ENCODE peak calls at places on chromosomes 13 and 19, in four cellular contexts. L, C, X and N are unnamed samples.

GRCh38 chr19:57830071-57830602 is at the start of gene ZNF587B:
- DNase-seq in L (peak), C (peak), X (peak), N (no peak)

GRCh38 chr13:99347911-99348451 is 40.8 kb upstream of the GPR183 start:
- DNase-seq in L (no peak), C (no peak), X (no peak), N (peak)

GRCh38 chr13:113558461-113558860 is 26.1 kb upstream of the TFDP1 start:
- DNase-seq in L (no peak), C (no peak), X (no peak), N (no peak)

GRCh38 chr19:28469544-28469943 is 743.4 kb downstream of the UQCRFS1 start:
- DNase-seq in L (no peak), C (no peak), X (no peak), N (no peak)

GRCh38 chr19:33700408-33700757 is 78.6 kb downstream of the CHST8 start:
- DNase-seq in L (no peak), C (no peak), X (no peak), N (no peak)

GRCh38 chr19:51187395-51188226 is 37.3 kb upstream of the CD33 start:
- DNase-seq in L (no peak), C (no peak), X (no peak), N (no peak)

GRCh38 chr13:27183561-27184147 is 12.0 kb upstream of the USP12 start:
- DNase-seq in L (no peak), C (no peak), X (no peak), N (no peak)

GRCh38 chr13:33235564-33235963 is 50.0 kb downstream of the STARD13 start:
- DNase-seq in L (no peak), C (no peak), X (no peak), N (no peak)

GRCh38 chr13:97298816-97299215 is 76.7 kb downstream of the MBNL2 start:
- DNase-seq in L (no peak), C (no peak), X (no peak), N (no peak)

GRCh38 chr19:35718345-35719041 is 690 bp downstream of the KMT2B start:
- DNase-seq in L (peak), C (peak), X (no peak), N (no peak)

GRCh38 chr13:109427148-109427547 is 359.2 kb downstream of the IRS2 start:
- DNase-seq in L (no peak), C (no peak), X (peak), N (peak)

GRCh38 chr13:113566227-113566561 is 18.4 kb upstream of the TFDP1 start:
- DNase-seq in L (no peak), C (no peak), X (no peak), N (no peak)

GRCh38 chr13:80251403-80251802 is 89.5 kb downstream of the SPRY2 start:
- DNase-seq in L (no peak), C (no peak), X (no peak), N (peak)